ENCODE peak calls at places on chromosomes 13 and 19, in seven cellular contexts. One of them, this sample, is unnamed.

GRCh38 chr19:31271569-31271911 is 77.7 kb downstream of the TSHZ3 start:
- DNase-seq in fibroblast of lung: no peak
- DNase-seq in Peyer's patch: no peak
- DNase-seq in heart left ventricle: no peak
- DNase-seq in thoracic aorta: no peak
- DNase-seq in astrocyte of the cerebellum: no peak
- DNase-seq in ovary: no peak
- DNase-seq in this sample: no peak

GRCh38 chr19:42325896-42326771 is 699 bp downstream of the MEGF8 start:
- DNase-seq in fibroblast of lung: no peak
- DNase-seq in Peyer's patch: peak
- DNase-seq in heart left ventricle: peak
- DNase-seq in thoracic aorta: no peak
- DNase-seq in astrocyte of the cerebellum: no peak
- DNase-seq in ovary: peak
- DNase-seq in this sample: no peak

GRCh38 chr13:99959538-99960230 is 11.9 kb downstream of the ZIC5 start:
- DNase-seq in fibroblast of lung: no peak
- DNase-seq in Peyer's patch: no peak
- DNase-seq in heart left ventricle: no peak
- DNase-seq in thoracic aorta: no peak
- DNase-seq in astrocyte of the cerebellum: no peak
- DNase-seq in ovary: no peak
- DNase-seq in this sample: peak

GRCh38 chr19:13459351-13459750 is 46.9 kb downstream of the CACNA1A start:
- DNase-seq in fibroblast of lung: no peak
- DNase-seq in Peyer's patch: no peak
- DNase-seq in heart left ventricle: no peak
- DNase-seq in thoracic aorta: no peak
- DNase-seq in astrocyte of the cerebellum: no peak
- DNase-seq in ovary: no peak
- DNase-seq in this sample: no peak

GRCh38 chr13:74687452-74688180 is 553.4 kb upstream of the KLF12 start:
- DNase-seq in fibroblast of lung: no peak
- DNase-seq in Peyer's patch: no peak
- DNase-seq in heart left ventricle: peak
- DNase-seq in thoracic aorta: no peak
- DNase-seq in astrocyte of the cerebellum: no peak
- DNase-seq in ovary: no peak
- DNase-seq in this sample: no peak

GRCh38 chr19:15260939-15261338 is 28.7 kb upstream of the EPHX3 start:
- DNase-seq in fibroblast of lung: no peak
- DNase-seq in Peyer's patch: no peak
- DNase-seq in heart left ventricle: no peak
- DNase-seq in thoracic aorta: no peak
- DNase-seq in astrocyte of the cerebellum: no peak
- DNase-seq in ovary: no peak
- DNase-seq in this sample: no peak

GRCh38 chr13:32164622-32165268 is 133.2 kb downstream of the FRY start:
- DNase-seq in fibroblast of lung: peak
- DNase-seq in Peyer's patch: no peak
- DNase-seq in heart left ventricle: no peak
- DNase-seq in thoracic aorta: no peak
- DNase-seq in astrocyte of the cerebellum: peak
- DNase-seq in ovary: no peak
- DNase-seq in this sample: no peak

GRCh38 chr19:40663712-40664692 is 26.4 kb downstream of the NUMBL start:
- DNase-seq in fibroblast of lung: no peak
- DNase-seq in Peyer's patch: peak
- DNase-seq in heart left ventricle: no peak
- DNase-seq in thoracic aorta: no peak
- DNase-seq in astrocyte of the cerebellum: no peak
- DNase-seq in ovary: peak
- DNase-seq in this sample: no peak

GRCh38 chr13:107587681-107588080 is 627.7 kb downstream of the LIG4 start:
- DNase-seq in fibroblast of lung: no peak
- DNase-seq in Peyer's patch: no peak
- DNase-seq in heart left ventricle: no peak
- DNase-seq in thoracic aorta: no peak
- DNase-seq in astrocyte of the cerebellum: no peak
- DNase-seq in ovary: no peak
- DNase-seq in this sample: no peak

GRCh38 chr13:47955836-47956235 is 45.2 kb downstream of the SUCLA2 start:
- DNase-seq in fibroblast of lung: no peak
- DNase-seq in Peyer's patch: no peak
- DNase-seq in heart left ventricle: no peak
- DNase-seq in thoracic aorta: no peak
- DNase-seq in astrocyte of the cerebellum: no peak
- DNase-seq in ovary: no peak
- DNase-seq in this sample: no peak

GRCh38 chr13:26538363-26539317 is 18.8 kb upstream of the WASF3 start:
- DNase-seq in fibroblast of lung: no peak
- DNase-seq in Peyer's patch: no peak
- DNase-seq in heart left ventricle: no peak
- DNase-seq in thoracic aorta: no peak
- DNase-seq in astrocyte of the cerebellum: no peak
- DNase-seq in ovary: no peak
- DNase-seq in this sample: no peak

GRCh38 chr19:12837225-12837624 is 1.1 kb upstream of the MAST1 start:
- DNase-seq in fibroblast of lung: no peak
- DNase-seq in Peyer's patch: no peak
- DNase-seq in heart left ventricle: no peak
- DNase-seq in thoracic aorta: no peak
- DNase-seq in astrocyte of the cerebellum: no peak
- DNase-seq in ovary: no peak
- DNase-seq in this sample: no peak

GRCh38 chr19:10113964-10114650 is 2.6 kb downstream of the P2RY11 start:
- DNase-seq in fibroblast of lung: no peak
- DNase-seq in Peyer's patch: no peak
- DNase-seq in heart left ventricle: no peak
- DNase-seq in thoracic aorta: no peak
- DNase-seq in astrocyte of the cerebellum: no peak
- DNase-seq in ovary: no peak
- DNase-seq in this sample: no peak

GRCh38 chr19:9917322-9917721 is 19.0 kb downstream of the OLFM2 start:
- DNase-seq in fibroblast of lung: peak
- DNase-seq in Peyer's patch: no peak
- DNase-seq in heart left ventricle: no peak
- DNase-seq in thoracic aorta: no peak
- DNase-seq in astrocyte of the cerebellum: no peak
- DNase-seq in ovary: no peak
- DNase-seq in this sample: no peak

GRCh38 chr19:13574933-13575332 is 68.7 kb upstream of the CACNA1A start:
- DNase-seq in fibroblast of lung: no peak
- DNase-seq in Peyer's patch: no peak
- DNase-seq in heart left ventricle: no peak
- DNase-seq in thoracic aorta: no peak
- DNase-seq in astrocyte of the cerebellum: no peak
- DNase-seq in ovary: no peak
- DNase-seq in this sample: no peak

GRCh38 chr19:11849264-11849615 is 714 bp downstream of the ZNF439 start:
- DNase-seq in fibroblast of lung: peak
- DNase-seq in Peyer's patch: peak
- DNase-seq in heart left ventricle: no peak
- DNase-seq in thoracic aorta: no peak
- DNase-seq in astrocyte of the cerebellum: no peak
- DNase-seq in ovary: no peak
- DNase-seq in this sample: no peak

GRCh38 chr13:40109324-40109958 is 454.0 kb downstream of the COG6 start:
- DNase-seq in fibroblast of lung: peak
- DNase-seq in Peyer's patch: no peak
- DNase-seq in heart left ventricle: no peak
- DNase-seq in thoracic aorta: no peak
- DNase-seq in astrocyte of the cerebellum: peak
- DNase-seq in ovary: no peak
- DNase-seq in this sample: peak

GRCh38 chr13:96925869-96926628 is 68.2 kb downstream of the OXGR1 start:
- DNase-seq in fibroblast of lung: no peak
- DNase-seq in Peyer's patch: no peak
- DNase-seq in heart left ventricle: no peak
- DNase-seq in thoracic aorta: no peak
- DNase-seq in astrocyte of the cerebellum: no peak
- DNase-seq in ovary: no peak
- DNase-seq in this sample: no peak

GRCh38 chr13:36341718-36342117 is 4.5 kb downstream of the SPART start:
- DNase-seq in fibroblast of lung: peak
- DNase-seq in Peyer's patch: no peak
- DNase-seq in heart left ventricle: no peak
- DNase-seq in thoracic aorta: no peak
- DNase-seq in astrocyte of the cerebellum: no peak
- DNase-seq in ovary: no peak
- DNase-seq in this sample: no peak

GRCh38 chr19:33622809-33623511 is 1.2 kb downstream of the CHST8 start:
- DNase-seq in fibroblast of lung: no peak
- DNase-seq in Peyer's patch: no peak
- DNase-seq in heart left ventricle: no peak
- DNase-seq in thoracic aorta: no peak
- DNase-seq in astrocyte of the cerebellum: no peak
- DNase-seq in ovary: no peak
- DNase-seq in this sample: no peak

GRCh38 chr19:5050016-5050656 is 81.2 kb downstream of the KDM4B start:
- DNase-seq in fibroblast of lung: no peak
- DNase-seq in Peyer's patch: no peak
- DNase-seq in heart left ventricle: no peak
- DNase-seq in thoracic aorta: no peak
- DNase-seq in astrocyte of the cerebellum: no peak
- DNase-seq in ovary: no peak
- DNase-seq in this sample: no peak

GRCh38 chr19:2477141-2477710 is 1.3 kb downstream of the GADD45B start:
- DNase-seq in fibroblast of lung: no peak
- DNase-seq in Peyer's patch: peak
- DNase-seq in heart left ventricle: peak
- DNase-seq in thoracic aorta: no peak
- DNase-seq in astrocyte of the cerebellum: no peak
- DNase-seq in ovary: no peak
- DNase-seq in this sample: no peak

GRCh38 chr13:26965976-26966375 is 205.4 kb upstream of the GPR12 start:
- DNase-seq in fibroblast of lung: peak
- DNase-seq in Peyer's patch: no peak
- DNase-seq in heart left ventricle: peak
- DNase-seq in thoracic aorta: no peak
- DNase-seq in astrocyte of the cerebellum: peak
- DNase-seq in ovary: peak
- DNase-seq in this sample: no peak

GRCh38 chr13:39496487-39496998 is 106.5 kb downstream of the LHFPL6 start:
- DNase-seq in fibroblast of lung: no peak
- DNase-seq in Peyer's patch: no peak
- DNase-seq in heart left ventricle: no peak
- DNase-seq in thoracic aorta: no peak
- DNase-seq in astrocyte of the cerebellum: no peak
- DNase-seq in ovary: no peak
- DNase-seq in this sample: no peak

GRCh38 chr13:100542546-100543156 is 45.9 kb downstream of the GGACT start:
- DNase-seq in fibroblast of lung: peak
- DNase-seq in Peyer's patch: no peak
- DNase-seq in heart left ventricle: no peak
- DNase-seq in thoracic aorta: no peak
- DNase-seq in astrocyte of the cerebellum: peak
- DNase-seq in ovary: no peak
- DNase-seq in this sample: no peak

GRCh38 chr13:25848822-25849740 is 202.7 kb downstream of the SHISA2 start:
- DNase-seq in fibroblast of lung: no peak
- DNase-seq in Peyer's patch: no peak
- DNase-seq in heart left ventricle: no peak
- DNase-seq in thoracic aorta: no peak
- DNase-seq in astrocyte of the cerebellum: peak
- DNase-seq in ovary: no peak
- DNase-seq in this sample: no peak

DNA sequence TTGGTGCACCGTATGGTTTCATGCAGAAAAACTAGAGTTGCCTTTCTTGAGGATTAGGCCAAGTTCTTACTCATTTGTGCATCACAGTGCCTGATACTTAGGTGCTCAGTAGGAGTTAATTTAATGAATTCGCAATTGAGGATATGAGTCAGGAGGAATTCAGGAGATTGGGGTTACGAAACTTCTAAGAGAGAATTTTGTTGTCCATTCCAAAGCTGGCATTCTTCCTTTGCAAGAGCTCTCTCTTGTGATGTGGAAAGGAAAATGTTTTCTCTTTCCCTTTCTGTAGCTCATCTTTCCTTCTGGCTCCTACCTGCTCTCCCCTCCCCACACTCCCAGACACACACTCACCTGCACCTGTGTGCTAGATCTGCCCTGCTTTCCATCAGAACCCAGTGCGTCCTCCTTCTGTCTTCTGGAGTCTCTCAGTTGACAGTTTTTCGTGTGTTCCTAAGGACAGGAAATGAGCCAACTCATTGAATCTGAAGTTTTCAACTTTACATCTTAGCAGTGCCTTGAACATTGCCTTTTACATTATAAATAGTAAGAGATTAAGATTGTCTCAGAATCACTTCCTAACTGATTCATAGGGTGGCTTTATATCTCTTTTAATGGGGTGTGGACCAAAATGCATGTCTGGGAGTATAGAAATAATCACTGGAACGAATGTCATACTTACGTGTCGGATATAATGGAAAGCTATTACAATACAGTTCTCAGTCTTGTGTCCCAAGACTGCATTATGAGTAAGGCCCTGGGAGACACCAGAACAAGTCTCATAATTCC is 19.7 kb upstream of the ERCC5 start:
- DNase-seq in fibroblast of lung: peak
- DNase-seq in Peyer's patch: no peak
- DNase-seq in heart left ventricle: no peak
- DNase-seq in thoracic aorta: no peak
- DNase-seq in astrocyte of the cerebellum: peak
- DNase-seq in ovary: no peak
- DNase-seq in this sample: no peak
- H3K4me3 ChIP-seq in fibroblast of lung: peak
- H3K4me3 ChIP-seq in Peyer's patch: no peak
- H3K4me3 ChIP-seq in heart left ventricle: no peak
- H3K4me3 ChIP-seq in thoracic aorta: no peak
- H3K4me3 ChIP-seq in astrocyte of the cerebellum: peak
- H3K4me3 ChIP-seq in ovary: no peak
- H3K4me3 ChIP-seq in this sample: no peak

GRCh38 chr13:113023217-113023597 is 54.2 kb downstream of the MCF2L start:
- DNase-seq in fibroblast of lung: no peak
- DNase-seq in Peyer's patch: no peak
- DNase-seq in heart left ventricle: peak
- DNase-seq in thoracic aorta: no peak
- DNase-seq in astrocyte of the cerebellum: no peak
- DNase-seq in ovary: no peak
- DNase-seq in this sample: no peak
- TF ChIP-seq CTCF in fibroblast of lung: no peak
- TF ChIP-seq CTCF in Peyer's patch: no peak
- TF ChIP-seq CTCF in heart left ventricle: no peak
- TF ChIP-seq CTCF in thoracic aorta: no peak
- TF ChIP-seq CTCF in astrocyte of the cerebellum: no peak
- TF ChIP-seq CTCF in ovary: no peak
- TF ChIP-seq CTCF in this sample: no peak

GRCh38 chr13:111006508-111007031 is 91.7 kb upstream of the ANKRD10 start:
- DNase-seq in fibroblast of lung: peak
- DNase-seq in Peyer's patch: peak
- DNase-seq in heart left ventricle: peak
- DNase-seq in thoracic aorta: peak
- DNase-seq in astrocyte of the cerebellum: peak
- DNase-seq in ovary: peak
- DNase-seq in this sample: no peak
- H3K4me3 ChIP-seq in fibroblast of lung: no peak
- H3K4me3 ChIP-seq in Peyer's patch: no peak
- H3K4me3 ChIP-seq in heart left ventricle: no peak
- H3K4me3 ChIP-seq in thoracic aorta: peak
- H3K4me3 ChIP-seq in astrocyte of the cerebellum: no peak
- H3K4me3 ChIP-seq in ovary: peak
- H3K4me3 ChIP-seq in this sample: no peak

GRCh38 chr19:44813331-44814131 is 4.6 kb downstream of the BCAM start:
- DNase-seq in fibroblast of lung: no peak
- DNase-seq in Peyer's patch: no peak
- DNase-seq in heart left ventricle: no peak
- DNase-seq in thoracic aorta: no peak
- DNase-seq in astrocyte of the cerebellum: no peak
- DNase-seq in ovary: no peak
- DNase-seq in this sample: no peak
- TF ChIP-seq CTCF in fibroblast of lung: no peak
- TF ChIP-seq CTCF in Peyer's patch: no peak
- TF ChIP-seq CTCF in heart left ventricle: no peak
- TF ChIP-seq CTCF in thoracic aorta: no peak
- TF ChIP-seq CTCF in astrocyte of the cerebellum: no peak
- TF ChIP-seq CTCF in ovary: no peak
- TF ChIP-seq CTCF in this sample: no peak

This sample was measured in RWPE2.